ENCODE peak calls at places on chromosomes 12 and 14, in ten cellular contexts. B is CMK; Y is fibroblast of pulmonary artery; H is natural killer cell treated with Interleukin-12 subunit alpha and Interleukin-12 subunit beta and Interleukin-15 and Interleukin-18, amount 100 ng/mL, for 72 hours; R is naive thymus-derived CD8-positive, alpha-beta T cell; P is stimulated activated CD4-positive, alpha-beta T cell treated with anti-CD3 and anti-CD28 coated beads, Interleukin-12 subunit alpha, Interleukin-12 subunit beta, amount 100 ng/mL, for 48 hours; C is bronchial epithelial cell; O is astrocyte of the spinal cord; A is T follicular helper cell; L is C1 segment of cervical spinal cord. M is an unnamed sample.
A peak's percentile ranks its signal among the peaks of the same experiment; 100 is the strongest.

GRCh38 chr14:22915886-22916521 is 2.9 kb downstream of the RBM23 start:
- DNase-seq in Y (peak; percentile 71), O (no peak), L (no peak), P (no peak), H (no peak), A (no peak), C (no peak), R (no peak), B (no peak), M (peak; percentile 90)

GRCh38 chr12:46373303-46374182 is 970 bp upstream of the SLC38A2 start:
- DNase-seq in A (peak; percentile 16), Y (peak; percentile 65), C (no peak), L (peak; percentile 52), O (peak; percentile 72), H (peak; percentile 63), P (no peak), B (no peak), R (peak; percentile 33), M (no peak)

GRCh38 chr12:57927086-57927485 is 14.3 kb upstream of the ATP23 start:
- DNase-seq in A (no peak), C (no peak), R (no peak), H (no peak), O (no peak), L (no peak), Y (no peak), B (no peak), P (no peak), M (no peak)

GRCh38 chr12:40171501-40171900 is 53.3 kb upstream of the LRRK2 start:
- DNase-seq in R (no peak), Y (peak; percentile 19), B (no peak), P (no peak), H (no peak), C (peak; percentile 35), L (no peak), A (no peak), O (no peak), M (no peak)

GRCh38 chr12:18158774-18159557 is 69.0 kb upstream of the RERGL start:
- DNase-seq in H (no peak), R (no peak), P (no peak), B (peak; percentile 11), A (no peak), Y (peak; percentile 53), O (peak; percentile 19), L (no peak), C (peak; percentile 33), M (peak; percentile 42)

GRCh38 chr14:64879635-64880381 is at the start of gene SPTB:
- DNase-seq in P (peak; percentile 44), L (no peak), O (no peak), R (peak; percentile 30), A (peak; percentile 49), Y (no peak), C (no peak), B (no peak), H (peak; percentile 76), M (no peak)

GRCh38 chr12:110345176-110345651 is 58.3 kb downstream of the ANAPC7 start:
- DNase-seq in H (no peak), C (peak; percentile 99), R (no peak), Y (no peak), O (no peak), P (no peak), B (no peak), A (no peak), L (no peak), M (no peak)

GRCh38 chr12:18261906-18262305 is 588 bp downstream of the PIK3C2G start:
- DNase-seq in A (no peak), Y (no peak), H (no peak), B (no peak), P (no peak), L (no peak), R (no peak), O (no peak), C (no peak), M (no peak)

GRCh38 chr12:6199531-6200265 is 502 bp upstream of the CD9 start:
- DNase-seq in L (no peak), C (no peak), A (no peak), P (no peak), Y (no peak), O (no peak), B (no peak), H (no peak), R (no peak), M (no peak)

GRCh38 chr12:22333186-22333745 is 1.2 kb downstream of the ST8SIA1 start:
- DNase-seq in B (no peak), Y (peak; percentile 69), A (no peak), L (no peak), C (no peak), O (peak; percentile 28), P (no peak), R (no peak), H (no peak), M (no peak)

GRCh38 chr12:93855265-93855664 is 178.1 kb downstream of the CRADD start:
- DNase-seq in O (no peak), A (no peak), B (no peak), L (no peak), H (no peak), Y (no peak), C (no peak), R (no peak), P (no peak), M (no peak)

GRCh38 chr14:50260511-50260910 is 29.1 kb upstream of the SOS2 start:
- DNase-seq in C (peak; percentile 28), R (no peak), O (peak; percentile 39), B (no peak), H (no peak), L (no peak), A (no peak), Y (peak; percentile 68), P (no peak), M (peak; percentile 29)

GRCh38 chr14:50961606-50962259 is 17.4 kb upstream of the PYGL start:
- DNase-seq in P (no peak), O (peak; percentile 93), R (no peak), Y (peak; percentile 92), C (peak; percentile 76), H (no peak), L (no peak), B (no peak), A (no peak), M (no peak)

GRCh38 chr12:74539765-74540526 is 2.3 kb downstream of the ATXN7L3B start:
- DNase-seq in B (no peak), A (no peak), P (no peak), L (no peak), Y (no peak), H (no peak), C (no peak), O (no peak), R (no peak), M (no peak)

GRCh38 chr12:84803661-84804060 is 108.9 kb downstream of the SLC6A15 start:
- DNase-seq in C (no peak), L (no peak), R (no peak), B (no peak), H (no peak), O (no peak), A (no peak), P (no peak), Y (peak; percentile 4), M (no peak)

GRCh38 chr12:98084950-98085349 is 430.4 kb upstream of the TMPO start:
- DNase-seq in C (no peak), A (no peak), L (no peak), H (no peak), Y (no peak), O (no peak), P (no peak), R (no peak), B (no peak), M (no peak)

GRCh38 chr12:45634273-45634917 is 95.1 kb upstream of the ARID2 start:
- DNase-seq in R (no peak), A (no peak), L (no peak), C (no peak), P (no peak), O (no peak), Y (no peak), H (no peak), B (no peak), M (no peak)

GRCh38 chr12:110065540-110065939 is 17.2 kb upstream of the C12orf76 start:
- DNase-seq in P (no peak), Y (no peak), A (no peak), H (no peak), B (no peak), C (no peak), L (no peak), R (no peak), O (no peak), M (no peak)

GRCh38 chr12:96456265-96456974 is 33.0 kb upstream of the CFAP54 start:
- DNase-seq in R (no peak), L (no peak), C (peak; percentile 67), P (no peak), H (no peak), Y (no peak), B (no peak), O (no peak), A (no peak), M (no peak)

GRCh38 chr14:23034498-23035302 is at the start of gene PSMB5:
- DNase-seq in Y (peak; percentile 97), B (peak; percentile 75), O (peak; percentile 97), P (peak; percentile 80), A (peak; percentile 81), H (peak; percentile 90), R (peak; percentile 78), C (peak; percentile 95), L (no peak), M (peak; percentile 95)

GRCh38 chr14:22427771-22428228 is 161.2 kb downstream of the DAD1 start:
- DNase-seq in P (no peak), H (peak; percentile 73), R (no peak), O (peak; percentile 40), Y (peak; percentile 93), L (peak; percentile 14), A (no peak), B (no peak), C (peak; percentile 65), M (peak; percentile 93)

GRCh38 chr12:119940881-119941280 is 48.2 kb upstream of the BICDL1 start:
- DNase-seq in R (no peak), O (peak; percentile 70), B (no peak), L (no peak), C (peak; percentile 97), P (no peak), Y (peak; percentile 33), H (no peak), A (no peak), M (no peak)

GRCh38 chr14:52377940-52378339 is 63.8 kb downstream of the PTGER2 start:
- DNase-seq in A (no peak), C (no peak), Y (no peak), R (no peak), O (no peak), B (no peak), P (no peak), H (no peak), L (no peak), M (no peak)

GRCh38 chr12:59088673-59089072 is 168.4 kb upstream of the LRIG3 start:
- DNase-seq in C (no peak), A (no peak), H (no peak), R (no peak), O (peak; percentile 33), Y (peak; percentile 56), L (no peak), P (no peak), B (no peak), M (no peak)

GRCh38 chr12:12776261-12776660 is 9.2 kb upstream of the APOLD1 start:
- DNase-seq in L (no peak), H (no peak), P (no peak), A (no peak), Y (peak; percentile 64), B (no peak), O (no peak), C (peak; percentile 73), R (no peak), M (no peak)

GRCh38 chr14:72828604-72829003 is 65.3 kb downstream of the DPF3 start:
- DNase-seq in B (no peak), A (no peak), C (no peak), Y (no peak), O (no peak), H (no peak), P (no peak), L (no peak), R (no peak), M (no peak)

GRCh38 chr14:92557544-92557912 is 43.9 kb downstream of the RIN3 start:
- DNase-seq in R (no peak), Y (no peak), A (no peak), H (no peak), P (no peak), O (no peak), B (no peak), L (no peak), C (no peak), M (no peak)

GRCh38 chr14:103846569-103847438 is 571 bp downstream of the PPP1R13B start:
- DNase-seq in O (no peak), A (no peak), H (peak; percentile 68), C (peak; percentile 22), Y (no peak), L (no peak), R (no peak), P (peak; percentile 23), B (no peak), M (peak; percentile 25)

M was measured in HL-60.